ENCODE peak calls at places on chromosomes 6 and 20, in six cellular contexts. One of them, this sample, is unnamed.
A peak's percentile ranks its signal among the peaks of the same experiment; 100 is the strongest.

GRCh38 chr6:134822920-134823430 is 126.9 kb downstream of the ALDH8A1 start:
- DNase-seq in cardiac muscle cell: peak; percentile 93
- DNase-seq in fibroblast of pulmonary artery: peak; percentile 95
- DNase-seq in ascending aorta: no peak
- DNase-seq in heart left ventricle: peak; percentile 41
- DNase-seq in A549: peak; percentile 66
- DNase-seq in this sample: peak; percentile 73

GRCh38 chr6:135126034-135126433 is 55.1 kb upstream of the MYB start:
- DNase-seq in cardiac muscle cell: no peak
- DNase-seq in fibroblast of pulmonary artery: no peak
- DNase-seq in ascending aorta: no peak
- DNase-seq in heart left ventricle: no peak
- DNase-seq in A549: no peak
- DNase-seq in this sample: no peak

GRCh38 chr20:6613280-6613861 is 154.1 kb upstream of the BMP2 start:
- DNase-seq in cardiac muscle cell: no peak
- DNase-seq in fibroblast of pulmonary artery: no peak
- DNase-seq in ascending aorta: no peak
- DNase-seq in heart left ventricle: no peak
- DNase-seq in A549: no peak
- DNase-seq in this sample: no peak

GRCh38 chr6:45728674-45729073 is 287.0 kb downstream of the CLIC5 start:
- DNase-seq in cardiac muscle cell: peak; percentile 77
- DNase-seq in fibroblast of pulmonary artery: peak; percentile 81
- DNase-seq in ascending aorta: no peak
- DNase-seq in heart left ventricle: no peak
- DNase-seq in A549: no peak
- DNase-seq in this sample: no peak

GRCh38 chr6:128508588-128509296 is 11.7 kb downstream of the PTPRK start:
- DNase-seq in cardiac muscle cell: peak; percentile 88
- DNase-seq in fibroblast of pulmonary artery: peak; percentile 94
- DNase-seq in ascending aorta: no peak
- DNase-seq in heart left ventricle: no peak
- DNase-seq in A549: peak; percentile 67
- DNase-seq in this sample: peak; percentile 41

GRCh38 chr6:6803180-6803978 is 214.9 kb downstream of the LY86 start:
- DNase-seq in cardiac muscle cell: no peak
- DNase-seq in fibroblast of pulmonary artery: no peak
- DNase-seq in ascending aorta: peak; percentile 61
- DNase-seq in heart left ventricle: no peak
- DNase-seq in A549: no peak
- DNase-seq in this sample: peak; percentile 46

GRCh38 chr6:111414373-111414772 is 68.6 kb downstream of the REV3L start:
- DNase-seq in cardiac muscle cell: no peak
- DNase-seq in fibroblast of pulmonary artery: no peak
- DNase-seq in ascending aorta: no peak
- DNase-seq in heart left ventricle: no peak
- DNase-seq in A549: no peak
- DNase-seq in this sample: no peak

GRCh38 chr6:164106345-164106769 is 691.8 kb downstream of the QKI start:
- DNase-seq in cardiac muscle cell: peak; percentile 59
- DNase-seq in fibroblast of pulmonary artery: peak; percentile 47
- DNase-seq in ascending aorta: no peak
- DNase-seq in heart left ventricle: peak; percentile 86
- DNase-seq in A549: no peak
- DNase-seq in this sample: no peak

GRCh38 chr6:75481394-75481793 is 12.2 kb downstream of the FILIP1 start:
- DNase-seq in cardiac muscle cell: no peak
- DNase-seq in fibroblast of pulmonary artery: no peak
- DNase-seq in ascending aorta: no peak
- DNase-seq in heart left ventricle: no peak
- DNase-seq in A549: no peak
- DNase-seq in this sample: no peak

GRCh38 chr6:4668271-4669179 is 107.7 kb upstream of the CDYL start:
- DNase-seq in cardiac muscle cell: peak; percentile 48
- DNase-seq in fibroblast of pulmonary artery: no peak
- DNase-seq in ascending aorta: peak; percentile 22
- DNase-seq in heart left ventricle: no peak
- DNase-seq in A549: no peak
- DNase-seq in this sample: no peak

DNA sequence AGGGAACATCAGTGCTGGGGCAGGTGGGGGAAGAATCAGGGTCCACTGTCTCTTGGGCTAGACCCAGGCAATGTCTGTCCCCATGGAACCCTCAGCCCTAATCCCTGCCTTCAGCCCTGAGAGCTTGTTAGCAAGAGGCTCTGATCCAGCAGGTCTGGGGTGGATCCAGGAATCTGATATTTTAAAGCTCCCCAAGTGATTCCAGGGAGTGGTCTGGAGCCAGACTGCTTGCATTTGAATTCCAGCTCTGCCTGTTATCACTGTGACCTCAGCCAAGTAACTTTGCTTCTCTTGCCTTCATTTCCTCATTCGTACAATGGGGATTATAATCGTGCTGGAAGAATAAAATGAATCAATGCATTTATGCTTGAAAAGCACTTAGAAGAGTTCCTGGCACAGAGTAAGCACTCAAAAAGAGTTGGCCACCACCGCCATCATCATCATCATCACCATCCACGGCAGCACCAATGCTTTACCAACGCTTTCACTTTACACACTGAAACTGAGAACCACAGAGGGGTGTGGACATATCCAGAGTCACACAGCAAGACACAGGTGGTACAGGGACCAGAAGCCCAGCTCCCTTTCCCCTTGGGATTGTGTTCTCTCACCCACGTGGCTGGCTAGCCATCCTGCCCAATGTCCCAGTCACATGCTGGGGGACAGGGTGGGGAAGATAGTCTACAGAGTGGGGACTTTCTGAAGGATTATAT is 75.7 kb upstream of the RALY start:
- DNase-seq in cardiac muscle cell: no peak
- DNase-seq in fibroblast of pulmonary artery: no peak
- DNase-seq in ascending aorta: no peak
- DNase-seq in heart left ventricle: no peak
- DNase-seq in A549: no peak
- DNase-seq in this sample: no peak
- TF ChIP-seq CTCF in cardiac muscle cell: no peak
- TF ChIP-seq CTCF in fibroblast of pulmonary artery: no peak
- TF ChIP-seq CTCF in ascending aorta: no peak
- TF ChIP-seq CTCF in heart left ventricle: no peak
- TF ChIP-seq CTCF in A549: no peak
- TF ChIP-seq CTCF in this sample: no peak

GRCh38 chr6:158057213-158057987 is 75.7 kb downstream of the SYNJ2 start:
- DNase-seq in cardiac muscle cell: peak; percentile 84
- DNase-seq in fibroblast of pulmonary artery: peak; percentile 91
- DNase-seq in ascending aorta: peak; percentile 52
- DNase-seq in heart left ventricle: no peak
- DNase-seq in A549: peak; percentile 57
- DNase-seq in this sample: no peak
- H3K4me3 ChIP-seq in cardiac muscle cell: no peak overlapping the region
- H3K4me3 ChIP-seq in fibroblast of pulmonary artery: no peak overlapping the region
- H3K4me3 ChIP-seq in ascending aorta: no peak overlapping the region
- H3K4me3 ChIP-seq in heart left ventricle: no peak overlapping the region
- H3K4me3 ChIP-seq in A549: peak overlapping the region; percentile 13
- H3K4me3 ChIP-seq in this sample: no peak overlapping the region

GRCh38 chr20:47620808-47621805 is 119.4 kb downstream of the NCOA3 start:
- DNase-seq in cardiac muscle cell: peak; percentile 82
- DNase-seq in fibroblast of pulmonary artery: peak; percentile 88
- DNase-seq in ascending aorta: no peak
- DNase-seq in heart left ventricle: no peak
- DNase-seq in A549: no peak
- DNase-seq in this sample: no peak
- TF ChIP-seq CTCF in cardiac muscle cell: peak; percentile 71
- TF ChIP-seq CTCF in fibroblast of pulmonary artery: peak; percentile 72
- TF ChIP-seq CTCF in ascending aorta: peak; percentile 64
- TF ChIP-seq CTCF in heart left ventricle: peak; percentile 87
- TF ChIP-seq CTCF in A549: peak; percentile 93
- TF ChIP-seq CTCF in this sample: peak; percentile 95

GRCh38 chr6:165233089-165233488 is 76.3 kb downstream of the C6orf118 start:
- DNase-seq in cardiac muscle cell: no peak
- DNase-seq in fibroblast of pulmonary artery: no peak
- DNase-seq in ascending aorta: no peak
- DNase-seq in heart left ventricle: no peak
- DNase-seq in A549: no peak
- DNase-seq in this sample: no peak
- H3K4me3 ChIP-seq in cardiac muscle cell: no peak overlapping the region
- H3K4me3 ChIP-seq in fibroblast of pulmonary artery: no peak overlapping the region
- H3K4me3 ChIP-seq in ascending aorta: no peak overlapping the region
- H3K4me3 ChIP-seq in heart left ventricle: no peak overlapping the region
- H3K4me3 ChIP-seq in A549: no peak overlapping the region
- H3K4me3 ChIP-seq in this sample: no peak overlapping the region

GRCh38 chr20:37096415-37097039 is 730 bp upstream of the RBL1 start:
- DNase-seq in cardiac muscle cell: no peak
- DNase-seq in fibroblast of pulmonary artery: no peak
- DNase-seq in ascending aorta: no peak
- DNase-seq in heart left ventricle: no peak
- DNase-seq in A549: no peak
- DNase-seq in this sample: no peak

GRCh38 chr20:37095108-37095608 is 639 bp downstream of the RBL1 start:
- DNase-seq in cardiac muscle cell: no peak
- DNase-seq in fibroblast of pulmonary artery: peak; percentile 5
- DNase-seq in ascending aorta: no peak
- DNase-seq in heart left ventricle: no peak
- DNase-seq in A549: no peak
- DNase-seq in this sample: peak; percentile 58

GRCh38 chr20:37090357-37090871 is 5.4 kb downstream of the RBL1 start:
- DNase-seq in cardiac muscle cell: no peak
- DNase-seq in fibroblast of pulmonary artery: no peak
- DNase-seq in ascending aorta: no peak
- DNase-seq in heart left ventricle: no peak
- DNase-seq in A549: no peak
- DNase-seq in this sample: no peak

GRCh38 chr20:37095609-37096414 is at the start of gene RBL1:
- DNase-seq in cardiac muscle cell: peak; percentile 84
- DNase-seq in fibroblast of pulmonary artery: peak; percentile 78
- DNase-seq in ascending aorta: peak; percentile 88
- DNase-seq in heart left ventricle: peak; percentile 82
- DNase-seq in A549: peak; percentile 87
- DNase-seq in this sample: peak; percentile 96
- TF ChIP-seq CTCF in cardiac muscle cell: peak; percentile 37
- TF ChIP-seq CTCF in fibroblast of pulmonary artery: peak; percentile 40
- TF ChIP-seq CTCF in ascending aorta: no peak
- TF ChIP-seq CTCF in heart left ventricle: peak; percentile 38
- TF ChIP-seq CTCF in A549: no peak
- TF ChIP-seq CTCF in this sample: peak; percentile 28

GRCh38 chr20:14414560-14414959 is 77.1 kb upstream of the FLRT3 start:
- DNase-seq in cardiac muscle cell: no peak
- DNase-seq in fibroblast of pulmonary artery: no peak
- DNase-seq in ascending aorta: no peak
- DNase-seq in heart left ventricle: no peak
- DNase-seq in A549: no peak
- DNase-seq in this sample: no peak
- H3K4me3 ChIP-seq in cardiac muscle cell: no peak overlapping the region
- H3K4me3 ChIP-seq in fibroblast of pulmonary artery: no peak overlapping the region
- H3K4me3 ChIP-seq in ascending aorta: no peak overlapping the region
- H3K4me3 ChIP-seq in heart left ventricle: no peak overlapping the region
- H3K4me3 ChIP-seq in A549: no peak overlapping the region
- H3K4me3 ChIP-seq in this sample: no peak overlapping the region

GRCh38 chr6:43460032-43460431 is 4.7 kb upstream of the DLK2 start:
- DNase-seq in cardiac muscle cell: no peak
- DNase-seq in fibroblast of pulmonary artery: no peak
- DNase-seq in ascending aorta: no peak
- DNase-seq in heart left ventricle: no peak
- DNase-seq in A549: no peak
- DNase-seq in this sample: no peak

GRCh38 chr6:43461936-43462335 is 6.6 kb upstream of the DLK2 start:
- DNase-seq in cardiac muscle cell: no peak
- DNase-seq in fibroblast of pulmonary artery: no peak
- DNase-seq in ascending aorta: no peak
- DNase-seq in heart left ventricle: no peak
- DNase-seq in A549: no peak
- DNase-seq in this sample: no peak

GRCh38 chr6:43456737-43457126 is 1.4 kb upstream of the DLK2 start:
- DNase-seq in cardiac muscle cell: no peak
- DNase-seq in fibroblast of pulmonary artery: no peak
- DNase-seq in ascending aorta: no peak
- DNase-seq in heart left ventricle: no peak
- DNase-seq in A549: no peak
- DNase-seq in this sample: no peak

GRCh38 chr6:43457643-43458042 is 2.3 kb upstream of the DLK2 start:
- DNase-seq in cardiac muscle cell: no peak
- DNase-seq in fibroblast of pulmonary artery: no peak
- DNase-seq in ascending aorta: no peak
- DNase-seq in heart left ventricle: no peak
- DNase-seq in A549: no peak
- DNase-seq in this sample: no peak

DNA sequence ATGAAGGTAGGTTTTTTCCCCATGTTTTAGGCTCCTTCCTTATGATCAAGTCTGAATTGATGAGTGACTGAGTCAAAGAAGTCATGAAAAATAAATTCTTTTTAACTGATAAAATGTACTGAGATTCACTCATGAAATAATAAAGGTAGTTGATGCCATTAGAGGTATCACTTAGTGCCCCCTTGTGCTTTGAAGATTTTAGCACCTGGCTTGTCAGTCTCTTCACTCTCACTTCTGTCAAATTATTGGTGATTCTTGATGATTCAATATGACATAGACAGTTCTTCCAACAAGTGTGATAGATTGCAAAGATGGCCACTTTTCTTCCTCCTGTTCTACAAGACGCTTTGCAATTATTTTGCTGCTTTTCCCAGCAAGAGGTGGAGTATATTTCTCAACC is 4.2 kb upstream of the DLK2 start:
- DNase-seq in cardiac muscle cell: no peak
- DNase-seq in fibroblast of pulmonary artery: no peak
- DNase-seq in ascending aorta: no peak
- DNase-seq in heart left ventricle: no peak
- DNase-seq in A549: no peak
- DNase-seq in this sample: no peak
- TF ChIP-seq CTCF in cardiac muscle cell: no peak
- TF ChIP-seq CTCF in fibroblast of pulmonary artery: no peak
- TF ChIP-seq CTCF in ascending aorta: no peak
- TF ChIP-seq CTCF in heart left ventricle: no peak
- TF ChIP-seq CTCF in A549: no peak
- TF ChIP-seq CTCF in this sample: no peak

GRCh38 chr6:81158956-81159355 is 593.5 kb downstream of the TENT5A start:
- DNase-seq in cardiac muscle cell: no peak
- DNase-seq in fibroblast of pulmonary artery: no peak
- DNase-seq in ascending aorta: no peak
- DNase-seq in heart left ventricle: no peak
- DNase-seq in A549: no peak
- DNase-seq in this sample: no peak
- H3K4me3 ChIP-seq in cardiac muscle cell: no peak overlapping the region
- H3K4me3 ChIP-seq in fibroblast of pulmonary artery: no peak overlapping the region
- H3K4me3 ChIP-seq in ascending aorta: no peak overlapping the region
- H3K4me3 ChIP-seq in heart left ventricle: no peak overlapping the region
- H3K4me3 ChIP-seq in A549: no peak overlapping the region
- H3K4me3 ChIP-seq in this sample: no peak overlapping the region

This sample was measured in Caco-2.